ENCODE peak calls at places on chromosome 6, in nine cellular contexts. One of them, this sample, is unnamed.

GRCh38 chr6:68718379-68719073 is 83.4 kb downstream of the ADGRB3 start:
- DNase-seq in sigmoid colon: no peak
- DNase-seq in left ventricle myocardium inferior: no peak
- DNase-seq in A549: no peak
- DNase-seq in heart left ventricle: no peak
- DNase-seq in activated B cell treated with CpG ODN at 0.5 μM for 24 hours: no peak
- DNase-seq in neural crest cell: no peak
- DNase-seq in GM12865: no peak
- DNase-seq in brain microvascular endothelial cell: peak; percentile 64
- DNase-seq in this sample: no peak

GRCh38 chr6:118705799-118706481 is 54.5 kb upstream of the CEP85L start:
- DNase-seq in left ventricle myocardium inferior: no peak
- DNase-seq in sigmoid colon: no peak
- DNase-seq in neural crest cell: no peak
- DNase-seq in heart left ventricle: no peak
- DNase-seq in brain microvascular endothelial cell: peak; percentile 67
- DNase-seq in A549: no peak
- DNase-seq in GM12865: peak; percentile 58
- DNase-seq in activated B cell treated with CpG ODN at 0.5 μM for 24 hours: no peak
- DNase-seq in this sample: no peak

GRCh38 chr6:169956580-169956979 is 205.2 kb downstream of the ERMARD start:
- DNase-seq in heart left ventricle: no peak
- DNase-seq in neural crest cell: no peak
- DNase-seq in left ventricle myocardium inferior: no peak
- DNase-seq in brain microvascular endothelial cell: no peak
- DNase-seq in A549: no peak
- DNase-seq in activated B cell treated with CpG ODN at 0.5 μM for 24 hours: no peak
- DNase-seq in sigmoid colon: peak; percentile 52
- DNase-seq in GM12865: no peak
- DNase-seq in this sample: peak; percentile 59

GRCh38 chr6:34151321-34152041 is 5.6 kb upstream of the GRM4 start:
- DNase-seq in activated B cell treated with CpG ODN at 0.5 μM for 24 hours: no peak
- DNase-seq in GM12865: no peak
- DNase-seq in heart left ventricle: peak; percentile 52
- DNase-seq in sigmoid colon: peak; percentile 50
- DNase-seq in brain microvascular endothelial cell: no peak
- DNase-seq in A549: no peak
- DNase-seq in neural crest cell: no peak
- DNase-seq in left ventricle myocardium inferior: no peak
- DNase-seq in this sample: no peak

GRCh38 chr6:111949546-111949945 is 76.3 kb upstream of the FYN start:
- DNase-seq in brain microvascular endothelial cell: no peak
- DNase-seq in left ventricle myocardium inferior: no peak
- DNase-seq in A549: no peak
- DNase-seq in activated B cell treated with CpG ODN at 0.5 μM for 24 hours: no peak
- DNase-seq in sigmoid colon: no peak
- DNase-seq in GM12865: no peak
- DNase-seq in neural crest cell: no peak
- DNase-seq in heart left ventricle: no peak
- DNase-seq in this sample: no peak

GRCh38 chr6:160783741-160784140 is 81.7 kb downstream of the PLG start:
- DNase-seq in brain microvascular endothelial cell: no peak
- DNase-seq in left ventricle myocardium inferior: no peak
- DNase-seq in heart left ventricle: no peak
- DNase-seq in neural crest cell: no peak
- DNase-seq in A549: no peak
- DNase-seq in sigmoid colon: no peak
- DNase-seq in activated B cell treated with CpG ODN at 0.5 μM for 24 hours: no peak
- DNase-seq in GM12865: no peak
- DNase-seq in this sample: no peak

GRCh38 chr6:144661101-144661806 is 376.1 kb downstream of the UTRN start:
- DNase-seq in heart left ventricle: no peak
- DNase-seq in left ventricle myocardium inferior: no peak
- DNase-seq in neural crest cell: no peak
- DNase-seq in activated B cell treated with CpG ODN at 0.5 μM for 24 hours: no peak
- DNase-seq in brain microvascular endothelial cell: no peak
- DNase-seq in GM12865: no peak
- DNase-seq in sigmoid colon: no peak
- DNase-seq in A549: no peak
- DNase-seq in this sample: no peak

GRCh38 chr6:87907521-87907920 is 140.1 kb upstream of the SPACA1 start:
- DNase-seq in left ventricle myocardium inferior: no peak
- DNase-seq in neural crest cell: no peak
- DNase-seq in GM12865: peak; percentile 82
- DNase-seq in sigmoid colon: no peak
- DNase-seq in heart left ventricle: no peak
- DNase-seq in A549: no peak
- DNase-seq in activated B cell treated with CpG ODN at 0.5 μM for 24 hours: no peak
- DNase-seq in brain microvascular endothelial cell: peak; percentile 87
- DNase-seq in this sample: no peak

GRCh38 chr6:17885889-17886576 is 101.4 kb downstream of the KIF13A start:
- DNase-seq in GM12865: no peak
- DNase-seq in heart left ventricle: no peak
- DNase-seq in left ventricle myocardium inferior: no peak
- DNase-seq in neural crest cell: no peak
- DNase-seq in brain microvascular endothelial cell: no peak
- DNase-seq in activated B cell treated with CpG ODN at 0.5 μM for 24 hours: no peak
- DNase-seq in A549: no peak
- DNase-seq in sigmoid colon: no peak
- DNase-seq in this sample: no peak

GRCh38 chr6:36618366-36619355 is 24.5 kb downstream of the SRSF3 start:
- DNase-seq in left ventricle myocardium inferior: no peak
- DNase-seq in heart left ventricle: no peak
- DNase-seq in activated B cell treated with CpG ODN at 0.5 μM for 24 hours: no peak
- DNase-seq in neural crest cell: no peak
- DNase-seq in GM12865: no peak
- DNase-seq in sigmoid colon: peak; percentile 34
- DNase-seq in A549: no peak
- DNase-seq in brain microvascular endothelial cell: no peak
- DNase-seq in this sample: no peak

GRCh38 chr6:39899540-39900295 is 34.5 kb downstream of the MOCS1 start:
- DNase-seq in A549: no peak
- DNase-seq in activated B cell treated with CpG ODN at 0.5 μM for 24 hours: no peak
- DNase-seq in neural crest cell: no peak
- DNase-seq in sigmoid colon: peak; percentile 50
- DNase-seq in GM12865: no peak
- DNase-seq in brain microvascular endothelial cell: no peak
- DNase-seq in heart left ventricle: no peak
- DNase-seq in left ventricle myocardium inferior: no peak
- DNase-seq in this sample: no peak

GRCh38 chr6:158072083-158072721 is 90.5 kb downstream of the SYNJ2 start:
- DNase-seq in neural crest cell: peak; percentile 63
- DNase-seq in left ventricle myocardium inferior: peak; percentile 68
- DNase-seq in heart left ventricle: peak; percentile 83
- DNase-seq in A549: peak; percentile 58
- DNase-seq in GM12865: peak; percentile 75
- DNase-seq in sigmoid colon: peak; percentile 87
- DNase-seq in activated B cell treated with CpG ODN at 0.5 μM for 24 hours: peak; percentile 57
- DNase-seq in brain microvascular endothelial cell: peak; percentile 66
- DNase-seq in this sample: no peak

GRCh38 chr6:159756508-159756907 is 5.3 kb upstream of the ACAT2 start:
- DNase-seq in A549: no peak
- DNase-seq in neural crest cell: no peak
- DNase-seq in activated B cell treated with CpG ODN at 0.5 μM for 24 hours: no peak
- DNase-seq in left ventricle myocardium inferior: no peak
- DNase-seq in heart left ventricle: no peak
- DNase-seq in sigmoid colon: no peak
- DNase-seq in GM12865: no peak
- DNase-seq in brain microvascular endothelial cell: no peak
- DNase-seq in this sample: no peak

GRCh38 chr6:35624341-35625070 is 64.2 kb downstream of the FKBP5 start:
- DNase-seq in sigmoid colon: no peak
- DNase-seq in left ventricle myocardium inferior: no peak
- DNase-seq in brain microvascular endothelial cell: no peak
- DNase-seq in neural crest cell: no peak
- DNase-seq in GM12865: peak; percentile 22
- DNase-seq in activated B cell treated with CpG ODN at 0.5 μM for 24 hours: no peak
- DNase-seq in heart left ventricle: no peak
- DNase-seq in A549: no peak
- DNase-seq in this sample: no peak

GRCh38 chr6:143575440-143575839 is 63.9 kb upstream of the FUCA2 start:
- DNase-seq in neural crest cell: peak; percentile 61
- DNase-seq in GM12865: peak; percentile 85
- DNase-seq in heart left ventricle: no peak
- DNase-seq in A549: peak; percentile 73
- DNase-seq in sigmoid colon: peak; percentile 74
- DNase-seq in activated B cell treated with CpG ODN at 0.5 μM for 24 hours: no peak
- DNase-seq in left ventricle myocardium inferior: no peak
- DNase-seq in brain microvascular endothelial cell: peak; percentile 76
- DNase-seq in this sample: no peak

GRCh38 chr6:38554700-38555413 is 84.9 kb downstream of the BTBD9 start:
- DNase-seq in A549: no peak
- DNase-seq in GM12865: no peak
- DNase-seq in activated B cell treated with CpG ODN at 0.5 μM for 24 hours: no peak
- DNase-seq in neural crest cell: no peak
- DNase-seq in sigmoid colon: no peak
- DNase-seq in heart left ventricle: no peak
- DNase-seq in left ventricle myocardium inferior: no peak
- DNase-seq in brain microvascular endothelial cell: peak; percentile 39
- DNase-seq in this sample: no peak

GRCh38 chr6:133568970-133569889 is 319.7 kb upstream of the TCF21 start:
- DNase-seq in sigmoid colon: peak; percentile 68
- DNase-seq in brain microvascular endothelial cell: peak; percentile 83
- DNase-seq in heart left ventricle: no peak
- DNase-seq in A549: peak; percentile 92
- DNase-seq in left ventricle myocardium inferior: no peak
- DNase-seq in GM12865: no peak
- DNase-seq in neural crest cell: no peak
- DNase-seq in activated B cell treated with CpG ODN at 0.5 μM for 24 hours: no peak
- DNase-seq in this sample: no peak

GRCh38 chr6:166588691-166589333 is 2.3 kb upstream of the RAMACL start:
- DNase-seq in sigmoid colon: no peak
- DNase-seq in left ventricle myocardium inferior: no peak
- DNase-seq in heart left ventricle: no peak
- DNase-seq in A549: no peak
- DNase-seq in GM12865: peak; percentile 39
- DNase-seq in brain microvascular endothelial cell: peak; percentile 74
- DNase-seq in neural crest cell: no peak
- DNase-seq in activated B cell treated with CpG ODN at 0.5 μM for 24 hours: peak; percentile 19
- DNase-seq in this sample: no peak

GRCh38 chr6:160967351-160967750 is 24.2 kb upstream of the MAP3K4 start:
- DNase-seq in neural crest cell: no peak
- DNase-seq in GM12865: no peak
- DNase-seq in brain microvascular endothelial cell: no peak
- DNase-seq in sigmoid colon: no peak
- DNase-seq in left ventricle myocardium inferior: no peak
- DNase-seq in activated B cell treated with CpG ODN at 0.5 μM for 24 hours: no peak
- DNase-seq in A549: no peak
- DNase-seq in heart left ventricle: no peak
- DNase-seq in this sample: no peak

GRCh38 chr6:119791746-119792145 is 442.2 kb upstream of the MAN1A1 start:
- DNase-seq in brain microvascular endothelial cell: no peak
- DNase-seq in GM12865: no peak
- DNase-seq in activated B cell treated with CpG ODN at 0.5 μM for 24 hours: no peak
- DNase-seq in neural crest cell: no peak
- DNase-seq in sigmoid colon: no peak
- DNase-seq in A549: no peak
- DNase-seq in heart left ventricle: no peak
- DNase-seq in left ventricle myocardium inferior: no peak
- DNase-seq in this sample: no peak

GRCh38 chr6:55208469-55208868 is 34.2 kb downstream of the HCRTR2 start:
- DNase-seq in heart left ventricle: no peak
- DNase-seq in GM12865: no peak
- DNase-seq in activated B cell treated with CpG ODN at 0.5 μM for 24 hours: no peak
- DNase-seq in neural crest cell: no peak
- DNase-seq in sigmoid colon: no peak
- DNase-seq in left ventricle myocardium inferior: no peak
- DNase-seq in A549: no peak
- DNase-seq in brain microvascular endothelial cell: no peak
- DNase-seq in this sample: no peak
- TF ChIP-seq CTCF in heart left ventricle: no peak
- TF ChIP-seq CTCF in GM12865: no peak
- TF ChIP-seq CTCF in activated B cell treated with CpG ODN at 0.5 μM for 24 hours: no peak
- TF ChIP-seq CTCF in neural crest cell: no peak
- TF ChIP-seq CTCF in sigmoid colon: no peak
- TF ChIP-seq CTCF in left ventricle myocardium inferior: no peak
- TF ChIP-seq CTCF in A549: no peak
- TF ChIP-seq CTCF in brain microvascular endothelial cell: no peak
- TF ChIP-seq CTCF in this sample: no peak

DNA sequence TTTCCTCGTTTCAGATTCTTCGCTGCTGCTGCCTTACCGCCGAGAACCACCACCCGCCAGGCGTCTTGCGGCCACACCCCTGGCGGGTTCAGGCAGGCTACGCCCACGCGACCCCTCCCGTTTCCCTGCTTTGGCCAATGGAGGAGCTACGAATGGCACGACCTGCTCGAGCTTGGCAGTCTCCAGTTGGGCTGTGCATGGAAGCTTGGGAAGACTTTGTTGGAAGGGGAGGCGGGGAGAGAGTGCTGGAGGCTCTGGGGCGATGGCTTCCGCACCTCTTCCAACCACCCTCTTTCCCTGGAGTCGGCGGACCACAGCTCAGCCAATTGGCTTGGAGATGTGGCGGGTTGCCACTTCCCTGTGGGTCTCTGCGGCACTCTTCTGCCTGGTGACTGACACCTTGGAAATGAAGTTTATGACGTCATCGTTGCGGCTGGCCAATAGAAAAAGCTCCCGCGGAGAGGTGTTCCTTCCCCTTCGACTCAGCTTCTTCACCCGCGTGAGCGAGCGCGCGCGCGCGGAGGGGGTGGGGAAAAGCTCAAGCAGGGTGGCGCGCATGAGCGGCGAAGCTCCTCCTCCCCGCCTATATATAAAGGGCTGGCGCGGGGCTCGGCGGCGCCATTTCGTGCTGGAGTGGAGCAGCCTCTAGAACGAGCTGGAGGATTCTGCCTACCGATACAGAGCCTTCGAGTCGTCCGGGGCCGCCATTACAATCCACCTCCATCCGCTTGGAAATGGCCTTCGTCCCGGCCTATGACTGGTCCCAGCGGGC is 3.4 kb downstream of the BRD2 start:
- DNase-seq in activated B cell treated with CpG ODN at 0.5 μM for 24 hours: peak; percentile 99
- DNase-seq in neural crest cell: peak; percentile 99
- DNase-seq in brain microvascular endothelial cell: peak; percentile 100
- DNase-seq in A549: peak; percentile 79
- DNase-seq in GM12865: peak; percentile 100
- DNase-seq in sigmoid colon: peak; percentile 100
- DNase-seq in left ventricle myocardium inferior: peak; percentile 99
- DNase-seq in heart left ventricle: peak; percentile 99
- DNase-seq in this sample: peak; percentile 100
- TF ChIP-seq CTCF in activated B cell treated with CpG ODN at 0.5 μM for 24 hours: no peak
- TF ChIP-seq CTCF in neural crest cell: no peak
- TF ChIP-seq CTCF in brain microvascular endothelial cell: peak; percentile 0
- TF ChIP-seq CTCF in A549: no peak
- TF ChIP-seq CTCF in GM12865: no peak
- TF ChIP-seq CTCF in sigmoid colon: no peak
- TF ChIP-seq CTCF in left ventricle myocardium inferior: peak; percentile 18
- TF ChIP-seq CTCF in heart left ventricle: no peak
- TF ChIP-seq CTCF in this sample: peak; percentile 35

GRCh38 chr6:86706449-86706848 is 230.9 kb upstream of the HTR1E start:
- DNase-seq in sigmoid colon: no peak
- DNase-seq in activated B cell treated with CpG ODN at 0.5 μM for 24 hours: no peak
- DNase-seq in neural crest cell: no peak
- DNase-seq in A549: no peak
- DNase-seq in GM12865: peak; percentile 45
- DNase-seq in brain microvascular endothelial cell: no peak
- DNase-seq in heart left ventricle: no peak
- DNase-seq in left ventricle myocardium inferior: no peak
- DNase-seq in this sample: no peak
- TF ChIP-seq CTCF in sigmoid colon: no peak
- TF ChIP-seq CTCF in activated B cell treated with CpG ODN at 0.5 μM for 24 hours: no peak
- TF ChIP-seq CTCF in neural crest cell: peak; percentile 27
- TF ChIP-seq CTCF in A549: no peak
- TF ChIP-seq CTCF in GM12865: peak; percentile 51
- TF ChIP-seq CTCF in brain microvascular endothelial cell: no peak
- TF ChIP-seq CTCF in heart left ventricle: no peak
- TF ChIP-seq CTCF in left ventricle myocardium inferior: no peak
- TF ChIP-seq CTCF in this sample: no peak

GRCh38 chr6:56955171-56956155 is 556 bp downstream of the BEND6 start:
- DNase-seq in sigmoid colon: peak; percentile 91
- DNase-seq in left ventricle myocardium inferior: peak; percentile 76
- DNase-seq in A549: peak; percentile 67
- DNase-seq in GM12865: peak; percentile 95
- DNase-seq in neural crest cell: peak; percentile 76
- DNase-seq in brain microvascular endothelial cell: peak; percentile 83
- DNase-seq in heart left ventricle: peak; percentile 87
- DNase-seq in activated B cell treated with CpG ODN at 0.5 μM for 24 hours: peak; percentile 30
- DNase-seq in this sample: peak; percentile 89
- TF ChIP-seq CTCF in sigmoid colon: peak; percentile 65
- TF ChIP-seq CTCF in left ventricle myocardium inferior: peak; percentile 68
- TF ChIP-seq CTCF in A549: peak; percentile 81
- TF ChIP-seq CTCF in GM12865: peak; percentile 77
- TF ChIP-seq CTCF in neural crest cell: peak; percentile 84
- TF ChIP-seq CTCF in brain microvascular endothelial cell: peak; percentile 90
- TF ChIP-seq CTCF in heart left ventricle: peak; percentile 46
- TF ChIP-seq CTCF in activated B cell treated with CpG ODN at 0.5 μM for 24 hours: no peak
- TF ChIP-seq CTCF in this sample: peak; percentile 82